ENCODE peak calls at places on chromosome 17, in four cellular contexts. Z is osteocyte, W is neural progenitor cell, K is stomach. Q is an unnamed sample.

GRCh38 chr17:60077672-60078519 is 825 bp downstream of the HEATR6 start:
- DNase-seq in Z (no peak), W (peak), K (no peak), Q (no peak)

GRCh38 chr17:77779711-77780539 is 178.6 kb upstream of the TNRC6C start:
- DNase-seq in Z (no peak), W (no peak), K (no peak), Q (no peak)

GRCh38 chr17:9050801-9051401 is 29.6 kb downstream of the NTN1 start:
- DNase-seq in Z (no peak), W (peak), K (no peak), Q (peak)

GRCh38 chr17:78534492-78535284 is 42.5 kb downstream of the DNAH17 start:
- DNase-seq in Z (no peak), W (no peak), K (no peak), Q (no peak)

GRCh38 chr17:3812284-3812683 is 11.3 kb upstream of the ITGAE start:
- DNase-seq in Z (no peak), W (no peak), K (no peak), Q (no peak)

GRCh38 chr17:80612997-80613731 is 68.5 kb downstream of the RPTOR start:
- DNase-seq in Z (no peak), W (no peak), K (no peak), Q (no peak)

GRCh38 chr17:41551370-41551769 is 20.5 kb downstream of the KRT9 start:
- DNase-seq in Z (no peak), W (no peak), K (no peak), Q (no peak)

GRCh38 chr17:44190496-44190895 is 3.7 kb downstream of the TMUB2 start:
- DNase-seq in Z (no peak), W (no peak), K (no peak), Q (no peak)

GRCh38 chr17:18084256-18084655 is 3.5 kb upstream of the DRG2 start:
- DNase-seq in Z (no peak), W (no peak), K (no peak), Q (no peak)

GRCh38 chr17:18093616-18094408 is 6.1 kb downstream of the DRG2 start:
- DNase-seq in Z (no peak), W (peak), K (no peak), Q (no peak)

GRCh38 chr17:18089613-18090012 is 1.9 kb downstream of the DRG2 start:
- DNase-seq in Z (no peak), W (no peak), K (no peak), Q (no peak)

DNA sequence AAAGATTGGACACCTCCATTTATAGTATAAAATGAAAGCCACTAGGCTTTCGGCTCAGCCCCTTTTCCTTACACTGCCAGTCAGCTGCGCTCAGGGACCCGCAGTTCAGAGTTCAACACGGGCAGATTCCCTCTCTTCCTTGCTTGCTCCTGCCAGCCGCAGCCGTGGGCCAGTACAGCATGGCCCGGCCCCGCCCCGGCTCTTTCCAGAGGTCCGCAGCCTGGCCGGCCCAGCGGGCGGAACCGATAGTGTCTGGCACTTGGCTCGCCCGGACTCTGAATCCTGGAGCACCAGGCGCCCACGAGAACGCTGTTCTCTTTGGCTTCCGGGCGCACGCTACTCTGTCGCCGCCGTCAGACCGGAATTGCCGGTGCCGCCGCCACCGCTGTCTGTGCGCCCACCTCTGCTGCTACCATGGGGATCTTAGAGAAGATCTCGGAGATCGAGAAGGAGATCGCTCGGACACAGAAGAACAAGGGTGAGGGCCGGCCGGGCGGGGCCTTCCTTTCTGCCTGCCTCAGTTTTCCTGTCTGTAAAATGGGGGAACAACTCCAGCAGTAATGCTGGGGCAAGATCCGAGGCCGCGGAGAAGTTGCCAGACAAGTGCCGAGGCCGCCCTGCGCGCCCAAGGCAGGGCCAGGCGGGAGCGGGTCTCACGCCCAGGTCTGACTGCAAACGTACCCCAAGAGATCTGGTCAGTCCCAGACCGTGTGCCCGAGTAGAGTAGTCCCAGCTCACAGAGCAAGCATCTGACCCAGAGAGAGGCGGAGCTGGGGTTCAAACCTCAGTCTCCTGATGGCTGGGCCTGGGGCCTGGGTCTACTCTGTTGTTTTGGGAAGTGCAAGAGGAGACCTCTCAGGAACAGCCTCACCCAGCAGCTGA is at the start of gene DRG2:
- DNase-seq in Z (peak), W (peak), K (peak), Q (peak)
- TF ChIP-seq CTCF in Z (peak), W (peak), K (no peak), Q (peak)

GRCh38 chr17:54900457-54901229 is at the start of gene TOM1L1:
- DNase-seq in Z (peak), W (peak), K (peak), Q (peak)
- TF ChIP-seq CTCF in Z (no peak), W (peak), K (no peak), Q (peak)

GRCh38 chr17:67680445-67681224 is 37.1 kb upstream of the NOL11 start:
- DNase-seq in Z (no peak), W (no peak), K (no peak), Q (no peak)
- TF ChIP-seq CTCF in Z (no peak), W (no peak), K (no peak), Q (no peak)

GRCh38 chr17:42979511-42980273 is at the start of gene PTGES3L:
- DNase-seq in Z (no peak), W (peak), K (no peak), Q (no peak)
- TF ChIP-seq CTCF in Z (no peak), W (no peak), K (no peak), Q (no peak)

GRCh38 chr17:27455914-27456680 is at the start of gene KSR1:
- DNase-seq in Z (peak), W (peak), K (peak), Q (peak)
- TF ChIP-seq CTCF in Z (peak), W (peak), K (no peak), Q (peak)

Q was measured in ascending aorta.